ENCODE peak calls at places on chromosomes 5 and 9, in four cellular contexts. Y is IMR-90, X is K562, V is GM12878. T is an unnamed sample.

GRCh38 chr9:3863114-3863528 is 337.3 kb upstream of the RFX3 start:
- DNase-seq in Y (peak), X (no peak), V (no peak), T (peak)

GRCh38 chr5:10663531-10664183 is 97.4 kb downstream of the DAP start:
- DNase-seq in Y (peak), V (no peak), X (no peak), T (no peak)

GRCh38 chr5:180367300-180367699 is 14.2 kb upstream of the GFPT2 start:
- DNase-seq in X (no peak), V (no peak), Y (no peak), T (no peak)

GRCh38 chr5:7849531-7850240 is 1.2 kb downstream of the CFAP90 start:
- DNase-seq in X (no peak), Y (no peak), V (no peak), T (no peak)

GRCh38 chr9:20684865-20685696 is 1.0 kb downstream of the FOCAD start:
- DNase-seq in X (no peak), V (no peak), Y (peak), T (peak)

GRCh38 chr9:115289757-115290208 is 171.8 kb upstream of the TNC start:
- DNase-seq in X (no peak), V (no peak), Y (peak), T (no peak)

GRCh38 chr9:93114984-93115335 is 18.9 kb downstream of the CARD19 start:
- DNase-seq in V (no peak), Y (no peak), X (no peak), T (no peak)

GRCh38 chr5:6905883-6906282 is 192.7 kb downstream of the TENT4A start:
- DNase-seq in Y (no peak), X (no peak), V (no peak), T (no peak)

GRCh38 chr5:31962321-31962720 is 211.8 kb downstream of the GOLPH3 start:
- DNase-seq in X (no peak), Y (no peak), V (no peak), T (no peak)

GRCh38 chr5:9524941-9525340 is 20.9 kb downstream of the SEMA5A start:
- DNase-seq in Y (no peak), V (no peak), X (no peak), T (no peak)

GRCh38 chr9:123321874-123322770 is 33.9 kb upstream of the CRB2 start:
- DNase-seq in Y (no peak), V (no peak), X (no peak), T (no peak)

GRCh38 chr9:36878986-36879982 is 154.8 kb downstream of the PAX5 start:
- DNase-seq in X (no peak), V (no peak), Y (no peak), T (no peak)

GRCh38 chr9:81183763-81184162 is 505.6 kb downstream of the TLE1 start:
- DNase-seq in V (no peak), X (no peak), Y (peak), T (no peak)

GRCh38 chr9:136572596-136573313 is 26.9 kb upstream of the NOTCH1 start:
- DNase-seq in V (no peak), X (no peak), Y (no peak), T (no peak)

GRCh38 chr5:66689522-66690220 is 93.5 kb downstream of the MAST4 start:
- DNase-seq in Y (no peak), V (no peak), X (no peak), T (no peak)

GRCh38 chr9:116156621-116157314 is 3.2 kb downstream of the PAPPA start:
- DNase-seq in Y (peak), X (no peak), V (no peak), T (peak)

GRCh38 chr5:109413463-109413862 is 3.7 kb upstream of the PJA2 start:
- DNase-seq in Y (peak), V (no peak), X (no peak), T (no peak)

GRCh38 chr5:77145666-77146065 is 58.6 kb upstream of the ZBED3 start:
- DNase-seq in Y (peak), X (no peak), V (no peak), T (no peak)
- TF ChIP-seq ELK1 in Y (no peak), X (no peak), V (no peak), T (no peak)

DNA sequence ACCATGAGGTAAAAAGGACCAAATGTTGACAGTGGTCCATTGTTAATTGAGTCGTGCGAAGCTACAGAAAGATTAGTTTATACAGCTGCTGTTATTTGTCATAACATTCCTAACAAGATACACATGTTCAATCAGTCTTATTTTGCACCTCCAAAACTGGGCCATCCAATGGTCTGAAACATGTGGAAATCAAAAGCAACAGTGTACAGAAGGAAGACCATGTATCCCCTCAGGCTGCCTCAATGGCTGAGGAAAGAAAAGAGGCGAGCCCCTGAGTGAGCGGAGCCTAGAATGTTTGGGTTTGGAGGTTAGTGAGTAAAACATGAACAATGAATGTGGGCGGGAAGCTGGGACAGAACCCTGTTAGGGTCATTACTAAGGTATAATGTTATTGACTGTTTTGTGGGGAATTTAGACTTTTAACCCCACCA is 35.6 kb downstream of the NFIB start:
- DNase-seq in X (no peak), Y (peak), V (no peak), T (no peak)
- TF ChIP-seq ELK1 in X (no peak), Y (no peak), V (no peak), T (no peak)

GRCh38 chr5:1800470-1801060 is 642 bp upstream of the NDUFS6 start:
- DNase-seq in Y (no peak), V (no peak), X (no peak), T (peak)

GRCh38 chr5:1797855-1798254 is 1.8 kb downstream of the MRPL36 start:
- DNase-seq in X (no peak), Y (no peak), V (no peak), T (no peak)

GRCh38 chr5:1799602-1800469 is at the start of gene MRPL36:
- DNase-seq in X (peak), V (no peak), Y (peak), T (peak)

GRCh38 chr5:1797109-1797800 is 2.4 kb downstream of the MRPL36 start:
- DNase-seq in X (no peak), Y (no peak), V (no peak), T (no peak)

DNA sequence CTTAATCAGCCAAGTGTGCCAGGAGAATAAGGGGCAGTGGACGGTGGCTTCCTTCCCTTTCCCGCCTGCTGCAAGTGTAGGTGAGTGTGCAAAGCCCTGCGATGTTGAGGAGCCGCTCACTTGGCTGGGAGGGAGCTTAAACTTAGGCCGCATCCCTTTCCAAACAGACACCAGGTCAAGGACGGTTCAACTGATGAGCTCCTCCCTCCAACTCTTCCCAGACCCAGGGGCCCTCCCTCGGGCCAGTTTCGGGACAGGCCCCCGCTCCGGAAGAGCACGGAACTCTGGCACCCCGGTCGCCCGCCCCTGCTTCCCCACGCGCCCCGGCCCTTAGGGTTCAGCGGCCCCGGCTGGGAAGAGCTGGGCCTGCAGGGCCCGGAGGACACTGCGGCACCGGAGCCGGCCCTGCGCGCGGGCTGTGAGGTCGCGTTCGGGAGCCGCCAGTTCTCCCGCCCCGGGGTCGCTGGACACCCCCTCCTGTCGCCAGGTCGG is 481 bp downstream of the MRPL36 start:
- DNase-seq in X (no peak), V (no peak), Y (peak), T (peak)
- TF ChIP-seq ELK1 in X (no peak), V (no peak), Y (no peak), T (no peak)

DNA sequence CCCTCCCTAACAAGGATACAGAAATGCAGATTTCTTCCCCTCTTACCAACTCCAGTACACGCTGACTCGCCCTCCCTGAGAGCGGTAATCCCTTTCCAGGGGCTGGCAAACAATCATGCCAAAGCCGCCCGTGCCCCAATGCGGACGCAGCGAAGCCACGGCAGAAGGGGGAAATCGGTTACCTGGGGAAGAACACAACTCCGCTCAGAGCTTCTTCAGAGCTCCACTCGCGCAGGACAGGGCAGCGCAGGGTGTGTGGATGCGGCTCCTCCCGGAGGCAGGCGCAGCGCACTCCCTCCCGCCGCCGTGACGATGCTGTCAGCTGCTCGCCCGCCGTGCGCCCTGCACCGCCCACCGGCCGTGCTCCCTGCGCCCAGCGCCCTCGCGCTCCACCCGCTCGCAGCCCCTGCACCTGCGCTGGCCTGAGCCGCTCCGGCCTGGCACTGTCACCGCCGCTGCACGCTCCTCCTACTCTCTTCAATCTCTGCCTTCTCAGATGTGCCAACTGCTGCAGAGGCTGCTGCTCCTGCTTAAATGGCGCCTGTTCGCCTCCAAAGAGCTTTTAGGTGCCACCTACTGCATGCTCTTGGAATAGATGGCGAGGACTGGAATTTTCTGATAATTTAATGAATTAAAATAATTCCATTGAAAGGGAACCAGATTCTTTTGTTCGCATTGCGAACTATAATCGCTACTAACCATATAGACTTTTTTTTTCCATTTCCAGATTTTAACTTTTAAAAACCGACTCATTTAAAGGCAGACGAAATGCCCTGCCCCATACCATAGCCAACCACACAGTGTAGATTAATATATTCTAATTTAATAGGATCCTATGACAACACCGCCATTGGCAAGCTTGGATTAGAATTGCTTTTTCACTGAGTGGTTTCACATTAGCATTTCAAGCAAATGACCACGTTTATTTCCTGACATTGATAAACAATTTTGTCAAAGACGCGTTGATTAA is at the start of gene DIRAS2:
- DNase-seq in X (no peak), Y (peak), V (no peak), T (peak)
- TF ChIP-seq ELK1 in X (no peak), Y (no peak), V (no peak), T (no peak)

GRCh38 chr5:62090953-62091352 is 215.1 kb upstream of the KIF2A start:
- DNase-seq in V (no peak), X (no peak), Y (no peak), T (no peak)
- TF ChIP-seq ELK1 in V (no peak), X (no peak), Y (no peak), T (no peak)

GRCh38 chr9:2787065-2787464 is 56.8 kb downstream of the PUM3 start:
- DNase-seq in X (no peak), Y (peak), V (no peak), T (no peak)
- TF ChIP-seq ELK1 in X (no peak), Y (no peak), V (no peak), T (no peak)

GRCh38 chr5:56673171-56673570 is 142.2 kb upstream of the MAP3K1 start:
- DNase-seq in V (no peak), Y (no peak), X (no peak), T (no peak)
- TF ChIP-seq ELK1 in V (no peak), Y (no peak), X (no peak), T (no peak)